ENCODE peak calls at places on chromosomes 12 and 14, in four cellular contexts. X, K, P and V are unnamed samples.

GRCh38 chr14:60760648-60761364 is 26.2 kb downstream of the MNAT1 start:
- DNase-seq in X (peak), K (peak), P (no peak), V (no peak)

GRCh38 chr12:93722757-93723567 is 45.8 kb downstream of the CRADD start:
- DNase-seq in X (no peak), K (no peak), P (no peak), V (no peak)

GRCh38 chr14:89771251-89771650 is 183.3 kb downstream of the EFCAB11 start:
- DNase-seq in X (no peak), K (no peak), P (no peak), V (no peak)

GRCh38 chr12:132178801-132179401 is 34.6 kb downstream of the NOC4L start:
- DNase-seq in X (no peak), K (no peak), P (no peak), V (no peak)

GRCh38 chr14:77707355-77707723 is 484 bp downstream of the ALKBH1 start:
- DNase-seq in X (peak), K (no peak), P (peak), V (no peak)

GRCh38 chr14:51093371-51094281 is 1.3 kb downstream of the TRIM9 start:
- DNase-seq in X (no peak), K (no peak), P (no peak), V (no peak)

GRCh38 chr12:66678640-66679268 is at the start of gene GRIP1:
- DNase-seq in X (no peak), K (no peak), P (no peak), V (no peak)

GRCh38 chr12:65891987-65892481 is 67.8 kb downstream of the HMGA2 start:
- DNase-seq in X (no peak), K (no peak), P (no peak), V (no peak)

GRCh38 chr14:51715742-51716141 is 64.0 kb downstream of the FRMD6 start:
- DNase-seq in X (no peak), K (no peak), P (no peak), V (no peak)

DNA sequence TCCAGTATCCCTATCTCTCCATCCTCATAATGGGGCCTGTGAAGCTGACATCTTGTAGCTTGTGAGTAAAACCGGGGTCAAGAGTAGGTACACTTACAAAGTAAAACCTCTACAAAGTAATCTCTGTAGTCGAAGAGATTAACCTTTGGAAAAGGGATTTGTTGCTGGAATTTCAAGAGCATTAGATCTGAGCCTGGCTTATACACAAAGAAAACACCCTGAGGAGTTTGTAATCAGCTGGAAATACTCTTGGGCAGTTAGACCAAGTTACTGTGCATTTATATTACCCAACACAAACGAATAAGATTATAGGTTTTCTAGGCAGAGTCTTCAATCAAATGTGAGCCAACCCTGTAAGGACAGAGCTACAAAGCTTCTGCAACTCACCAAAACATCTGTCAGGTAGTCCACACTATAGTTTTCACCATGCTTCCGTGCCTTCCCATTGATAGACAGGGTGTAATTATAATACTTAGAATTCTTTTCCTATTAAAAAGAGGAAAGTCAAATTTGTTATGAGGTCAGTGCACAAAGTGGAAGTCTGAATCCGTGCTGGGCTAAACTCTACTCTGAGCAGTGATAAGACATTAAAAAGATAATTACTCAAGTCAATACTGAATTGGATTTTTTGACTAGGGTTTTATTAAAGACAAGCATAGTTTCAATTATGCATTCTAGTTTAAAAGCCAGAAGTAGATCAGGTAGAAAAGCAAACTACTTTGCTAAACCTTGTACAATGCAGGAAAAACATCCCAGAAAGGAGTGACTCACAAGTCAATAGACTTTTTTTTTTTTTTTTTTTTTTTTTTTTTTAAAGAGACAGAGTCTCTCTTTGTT is 14.6 kb downstream of the GNS start:
- DNase-seq in X (peak), K (no peak), P (no peak), V (no peak)
- TF ChIP-seq GABPA in X (no peak), K (no peak), P (no peak), V (no peak)

GRCh38 chr12:50110762-50111416 is 1.1 kb upstream of the COX14 start:
- DNase-seq in X (peak), K (no peak), P (no peak), V (peak)
- TF ChIP-seq CTCF in X (no peak), K (no peak), P (no peak), V (no peak)

GRCh38 chr12:123967121-123967586 is 5.5 kb downstream of the CCDC92 start:
- DNase-seq in X (no peak), K (no peak), P (peak), V (no peak)
- TF ChIP-seq EZH2 in X (no peak), K (peak), P (no peak), V (no peak)

DNA sequence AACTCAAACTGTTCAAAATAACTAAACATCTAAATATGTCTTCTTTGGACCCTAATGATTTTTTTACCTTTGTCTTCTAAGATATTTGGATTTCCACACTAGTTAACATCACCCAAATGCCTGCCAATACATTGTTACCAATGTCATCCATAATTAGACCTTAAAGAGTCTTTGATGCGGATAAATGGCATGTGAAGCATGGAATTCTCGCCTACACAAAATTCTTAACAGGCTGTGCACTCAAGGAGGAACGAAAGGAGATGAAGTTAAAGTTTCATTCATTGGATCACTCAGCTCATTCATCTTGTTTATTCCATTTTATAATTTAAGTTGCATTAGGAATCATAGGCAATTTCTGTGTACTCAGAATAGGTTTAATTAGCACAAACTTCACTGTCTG is 219.7 kb downstream of the ACSS3 start:
- DNase-seq in X (no peak), K (no peak), P (no peak), V (no peak)
- TF ChIP-seq GABPA in X (no peak), K (no peak), P (no peak), V (no peak)

GRCh38 chr12:7374423-7375144 is 69.4 kb downstream of the CD163L1 start:
- DNase-seq in X (peak), K (peak), P (peak), V (no peak)
- TF ChIP-seq CTCF in X (peak), K (peak), P (peak), V (peak)

GRCh38 chr12:2035421-2036080 is 17.2 kb upstream of the CACNA1C start:
- DNase-seq in X (no peak), K (no peak), P (no peak), V (no peak)
- TF ChIP-seq EZH2 in X (no peak), K (no peak), P (no peak), V (no peak)

DNA sequence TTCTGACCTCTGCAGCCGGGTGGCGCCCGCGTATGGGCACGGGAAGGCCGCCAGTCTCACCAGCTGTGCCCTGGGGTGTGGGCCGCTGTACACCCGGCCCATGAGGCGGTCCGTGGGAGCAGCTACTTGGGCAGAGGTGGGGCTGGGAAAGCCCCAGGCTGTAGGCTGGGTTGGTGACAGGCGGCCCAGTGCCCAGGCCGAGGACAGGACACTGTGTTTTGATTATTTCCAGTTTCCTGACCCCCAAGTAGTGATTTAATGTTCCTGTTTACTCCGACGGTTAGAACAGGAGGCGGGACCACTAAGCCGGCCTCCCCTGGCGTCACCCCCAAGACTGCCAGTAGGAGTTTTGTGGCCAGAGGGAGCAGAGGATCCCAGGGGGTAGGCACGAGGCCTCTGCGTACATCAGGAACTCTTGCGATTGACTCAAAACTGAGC is 42.7 kb upstream of the DIO3 start:
- DNase-seq in X (no peak), K (no peak), P (no peak), V (no peak)
- TF ChIP-seq GABPA in X (no peak), K (no peak), P (no peak), V (no peak)

DNA sequence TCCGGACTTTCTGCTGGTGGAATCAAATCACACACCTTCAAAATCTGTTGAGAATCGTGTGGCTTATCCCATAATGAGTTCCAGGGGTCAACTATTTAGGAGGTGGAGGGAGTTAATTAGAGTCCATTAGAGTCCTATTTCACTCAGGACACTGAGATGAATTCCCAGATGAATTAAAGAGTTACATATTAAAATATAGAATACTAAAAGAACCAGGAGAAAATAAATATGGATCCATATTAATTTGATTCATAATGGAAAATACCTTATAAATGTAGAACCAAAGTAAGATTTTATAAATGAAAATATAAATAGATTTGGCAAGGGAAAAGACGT is 44.6 kb upstream of the C14orf132 start:
- DNase-seq in X (no peak), K (no peak), P (no peak), V (no peak)
- TF ChIP-seq CTCF in X (no peak), K (no peak), P (no peak), V (no peak)

GRCh38 chr12:46717159-46717558 is 108.6 kb downstream of the SLC38A4 start:
- DNase-seq in X (no peak), K (no peak), P (no peak), V (no peak)

GRCh38 chr12:46724020-46724419 is 101.8 kb downstream of the SLC38A4 start:
- DNase-seq in X (no peak), K (no peak), P (no peak), V (no peak)

GRCh38 chr12:46717848-46718247 is 107.9 kb downstream of the SLC38A4 start:
- DNase-seq in X (no peak), K (no peak), P (no peak), V (no peak)

GRCh38 chr12:46722737-46723136 is 103.1 kb downstream of the SLC38A4 start:
- DNase-seq in X (no peak), K (no peak), P (no peak), V (no peak)

DNA sequence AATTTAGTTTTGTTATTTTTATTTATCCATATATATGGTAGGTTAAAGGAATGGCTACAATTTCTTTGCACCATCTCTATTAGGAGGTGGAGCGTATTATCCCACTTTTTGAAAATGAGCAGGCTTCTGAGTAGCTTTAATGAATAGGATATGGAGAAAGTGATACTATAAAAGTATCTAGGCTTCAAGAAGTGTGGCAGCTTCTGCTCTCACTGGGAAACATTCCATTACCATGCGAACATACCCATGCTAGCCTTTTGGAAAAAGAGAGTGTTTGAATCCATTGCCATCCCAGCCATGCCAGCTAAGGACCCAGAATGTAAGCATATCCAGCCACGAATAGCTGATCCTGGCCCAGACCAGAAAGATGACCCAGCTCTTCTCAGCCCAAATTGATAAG is 107.3 kb downstream of the SLC38A4 start:
- DNase-seq in X (no peak), K (no peak), P (no peak), V (no peak)
- TF ChIP-seq EZH2 in X (no peak), K (no peak), P (no peak), V (no peak)